ENCODE peak calls at places on chromosomes 3 and 15, in eight cellular contexts. S is NCI-H1105, R is T-helper 1 cell, C is nephron progenitor cell, T is neural progenitor cell, I is NAMALWA, H is skeletal muscle cell, W is WTC11. J is an unnamed sample.

GRCh38 chr15:68298882-68299381 is 21.4 kb downstream of the FEM1B start:
- DNase-seq in S (no peak), R (no peak), C (no peak), T (no peak), I (peak), H (no peak), W (no peak), J (no peak)

GRCh38 chr15:31352911-31353811 is 26.5 kb downstream of the KLF13 start:
- DNase-seq in S (peak), R (no peak), C (no peak), T (no peak), I (peak), H (peak), W (no peak), J (peak)

GRCh38 chr3:136818191-136818850 is 605 bp upstream of the SLC35G2 start:
- DNase-seq in S (no peak), R (no peak), C (peak), T (peak), I (no peak), H (peak), W (peak), J (peak)

GRCh38 chr3:181726351-181727121 is 14.8 kb downstream of the SOX2 start:
- DNase-seq in S (no peak), R (no peak), C (peak), T (peak), I (no peak), H (no peak), W (peak), J (no peak)

GRCh38 chr3:6120786-6121185 is 740.1 kb upstream of the GRM7 start:
- DNase-seq in S (no peak), R (no peak), C (no peak), T (no peak), I (no peak), H (no peak), W (no peak), J (no peak)

GRCh38 chr3:152430223-152431002 is 161.7 kb downstream of the MBNL1 start:
- DNase-seq in S (no peak), R (no peak), C (no peak), T (peak), I (no peak), H (no peak), W (no peak), J (no peak)

GRCh38 chr3:139106013-139106932 is 61.6 kb upstream of the PRR23C start:
- DNase-seq in S (no peak), R (no peak), C (no peak), T (no peak), I (no peak), H (no peak), W (no peak), J (no peak)

GRCh38 chr15:27592036-27592725 is 506.9 kb downstream of the OCA2 start:
- DNase-seq in S (no peak), R (no peak), C (peak), T (peak), I (peak), H (no peak), W (no peak), J (no peak)

GRCh38 chr15:63256433-63256884 is 20.9 kb upstream of the APH1B start:
- DNase-seq in S (no peak), R (no peak), C (no peak), T (peak), I (no peak), H (peak), W (no peak), J (peak)

GRCh38 chr15:88089019-88089603 is 167.4 kb downstream of the NTRK3 start:
- DNase-seq in S (no peak), R (no peak), C (no peak), T (no peak), I (no peak), H (no peak), W (no peak), J (no peak)

GRCh38 chr15:30023798-30024295 is 58.9 kb upstream of the GOLGA8J start:
- DNase-seq in S (no peak), R (no peak), C (no peak), T (no peak), I (no peak), H (peak), W (no peak), J (no peak)

GRCh38 chr15:52294881-52295420 is 653 bp downstream of the MYO5C start:
- DNase-seq in S (no peak), R (no peak), C (peak), T (peak), I (no peak), H (no peak), W (no peak), J (no peak)